ENCODE peak calls at places on chromosomes 13 and 19, in five cellular contexts. J, B, V, R and G are unnamed samples.

GRCh38 chr19:2976609-2977000 is 759 bp upstream of the TLE6 start:
- DNase-seq in V (peak; percentile 50), R (peak; percentile 23), B (no peak), J (no peak), G (peak; percentile 50)

GRCh38 chr19:4487572-4487971 is 15.5 kb downstream of the HDGFL2 start:
- DNase-seq in J (no peak), R (no peak), V (no peak), B (no peak), G (peak; percentile 17)

GRCh38 chr19:19594371-19594770 is 24.1 kb downstream of the PBX4 start:
- DNase-seq in R (no peak), J (no peak), B (no peak), V (no peak), G (no peak)

GRCh38 chr19:5691205-5691929 is 1.3 kb downstream of the RPL36 start:
- DNase-seq in J (no peak), R (peak; percentile 47), B (no peak), V (no peak), G (peak; percentile 37)

GRCh38 chr19:40599331-40600085 is 1.7 kb upstream of the LTBP4 start:
- DNase-seq in V (no peak), B (no peak), J (no peak), R (no peak), G (peak; percentile 48)

GRCh38 chr19:7918615-7919421 is 1.3 kb upstream of the SNAPC2 start:
- DNase-seq in B (no peak), J (no peak), R (no peak), V (no peak), G (no peak)

GRCh38 chr13:21670006-21670882 is 629 bp upstream of the FGF9 start:
- DNase-seq in V (peak; percentile 39), B (no peak), J (peak; percentile 72), R (peak; percentile 69), G (peak; percentile 72)

GRCh38 chr13:41352935-41353801 is 42.1 kb downstream of the NAA16 start:
- DNase-seq in B (no peak), V (peak; percentile 98), R (peak; percentile 82), J (peak; percentile 38), G (peak; percentile 47)

GRCh38 chr13:57588639-57589038 is 42.9 kb upstream of the PCDH17 start:
- DNase-seq in B (no peak), J (no peak), V (no peak), R (no peak), G (no peak)
- H2BK12ac ChIP-seq in B (no peak overlapping the region), J (no peak overlapping the region), V (no peak overlapping the region), R (no peak overlapping the region), G (no peak overlapping the region)

GRCh38 chr13:43816401-43816889 is 29.7 kb upstream of the ENOX1 start:
- DNase-seq in V (no peak), B (no peak), J (no peak), R (peak; percentile 16), G (no peak)

GRCh38 chr13:43815204-43815603 is 28.4 kb upstream of the ENOX1 start:
- DNase-seq in B (no peak), R (peak; percentile 95), J (no peak), V (peak; percentile 52), G (no peak)
- H2AFZ ChIP-seq in B (no peak overlapping the region), R (no peak overlapping the region), J (no peak overlapping the region), V (no peak overlapping the region), G (no peak overlapping the region)

DNA sequence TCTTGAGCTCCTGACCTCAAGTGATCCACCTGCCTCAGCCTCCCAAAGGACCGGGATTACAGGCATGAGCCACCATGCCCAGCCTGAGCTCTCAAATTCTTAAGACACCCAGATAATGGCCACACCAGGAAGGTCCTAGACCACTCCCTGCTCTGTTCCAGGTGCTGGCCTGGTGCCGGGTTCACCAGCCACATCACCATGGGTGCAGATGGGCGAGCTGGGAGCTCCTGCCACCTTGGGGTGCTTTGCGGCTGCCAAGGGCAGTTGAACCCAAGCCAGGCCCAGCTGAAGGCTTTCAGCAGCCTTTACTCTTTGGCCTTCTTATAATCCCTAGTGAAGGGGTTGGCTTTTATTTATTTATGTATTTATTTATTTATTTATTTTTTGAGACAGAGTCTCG is 4.9 kb downstream of the HPN start:
- DNase-seq in V (no peak), R (no peak), B (no peak), J (no peak), G (no peak)
- H2BK12ac ChIP-seq in V (no peak overlapping the region), R (no peak overlapping the region), B (no peak overlapping the region), J (no peak overlapping the region), G (no peak overlapping the region)

GRCh38 chr19:11639602-11640471 is 42.6 kb downstream of the ZNF627 start:
- DNase-seq in J (peak; percentile 96), V (peak; percentile 99), B (peak; percentile 99), R (peak; percentile 93), G (peak; percentile 98)
- H2AFZ ChIP-seq in J (peak overlapping the region; percentile 81), V (peak overlapping the region; percentile 62), B (peak overlapping the region; percentile 90), R (peak overlapping the region; percentile 79), G (no peak overlapping the region)

DNA sequence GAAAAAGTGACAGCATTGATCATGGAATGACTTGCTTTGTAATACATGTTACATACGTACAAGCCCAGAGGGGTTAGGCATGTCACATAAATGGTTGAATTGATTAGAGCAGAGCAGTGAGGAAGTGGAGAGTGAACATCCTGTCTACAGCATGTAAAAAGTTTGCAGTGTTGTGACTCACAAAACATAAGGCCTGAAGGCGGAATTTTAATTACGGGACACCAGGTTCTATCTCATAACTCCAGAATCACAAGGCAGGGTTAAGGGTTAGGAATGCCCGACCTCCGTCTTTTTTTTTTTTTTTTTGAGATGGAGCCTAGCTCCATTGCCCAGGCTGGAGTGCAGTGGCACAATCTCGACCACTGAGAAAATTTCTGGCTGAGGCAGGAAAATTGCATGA is 83.9 kb downstream of the MUC16 start:
- DNase-seq in B (no peak), R (no peak), J (no peak), V (peak; percentile 88), G (no peak)
- H2BK12ac ChIP-seq in B (no peak overlapping the region), R (no peak overlapping the region), J (no peak overlapping the region), V (no peak overlapping the region), G (no peak overlapping the region)

GRCh38 chr13:26956532-26957142 is 196.1 kb upstream of the GPR12 start:
- DNase-seq in R (no peak), J (no peak), B (no peak), V (peak; percentile 85), G (no peak)
- H2AFZ ChIP-seq in R (no peak overlapping the region), J (no peak overlapping the region), B (no peak overlapping the region), V (no peak overlapping the region), G (no peak overlapping the region)

GRCh38 chr13:43124495-43124894 is 101.1 kb downstream of the DNAJC15 start:
- DNase-seq in J (no peak), B (no peak), V (no peak), R (no peak), G (no peak)

GRCh38 chr13:43123856-43124255 is 100.5 kb downstream of the DNAJC15 start:
- DNase-seq in J (no peak), V (no peak), B (no peak), R (no peak), G (no peak)

GRCh38 chr13:43119206-43119605 is 95.8 kb downstream of the DNAJC15 start:
- DNase-seq in R (no peak), V (no peak), J (no peak), B (no peak), G (peak; percentile 29)

GRCh38 chr13:43126420-43126819 is 103.0 kb downstream of the DNAJC15 start:
- DNase-seq in V (no peak), B (no peak), J (no peak), R (no peak), G (no peak)

GRCh38 chr13:43122706-43123268 is 99.4 kb downstream of the DNAJC15 start:
- DNase-seq in B (no peak), J (no peak), R (no peak), V (no peak), G (no peak)
- H2BK12ac ChIP-seq in B (no peak overlapping the region), J (no peak overlapping the region), R (no peak overlapping the region), V (no peak overlapping the region), G (no peak overlapping the region)